ENCODE peak calls at places on chromosomes 6 and 20, in nine cellular contexts. W is activated CD4-positive, CD25-positive, alpha-beta regulatory T cell; F is progenitor cell of endocrine pancreas; K is T-helper 2 cell; P is substantia nigra; Z is HFFc6; C is mesenchymal stem cell; T is bronchial epithelial cell; G is GM23248. Q is an unnamed sample.

GRCh38 chr6:121592955-121593665 is 157.7 kb downstream of the GJA1 start:
- DNase-seq in G (no peak), P (no peak), W (no peak), K (no peak), T (no peak), Z (no peak), C (peak), F (no peak), Q (no peak)

GRCh38 chr6:149904661-149905370 is 6.9 kb upstream of the RAET1E start:
- DNase-seq in K (no peak), C (no peak), T (no peak), W (no peak), F (no peak), Z (no peak), P (no peak), G (no peak), Q (no peak)

GRCh38 chr6:17919494-17919893 is 67.9 kb downstream of the KIF13A start:
- DNase-seq in G (no peak), T (no peak), P (no peak), Z (no peak), F (no peak), W (no peak), C (no peak), K (no peak), Q (no peak)

GRCh38 chr6:11918739-11919605 is 93.1 kb upstream of the HIVEP1 start:
- DNase-seq in K (no peak), C (no peak), G (peak), W (no peak), Z (no peak), F (no peak), P (no peak), T (no peak), Q (no peak)

GRCh38 chr6:74369556-74369993 is 673.6 kb downstream of the CD109 start:
- DNase-seq in F (no peak), T (peak), C (peak), G (peak), W (no peak), Z (peak), K (no peak), P (no peak), Q (no peak)

GRCh38 chr6:159267165-159267564 is 98.0 kb downstream of the FNDC1 start:
- DNase-seq in Z (no peak), F (peak), T (peak), W (no peak), G (peak), K (no peak), P (no peak), C (no peak), Q (no peak)

GRCh38 chr6:89745096-89745495 is 74.5 kb downstream of the MDN1 start:
- DNase-seq in C (no peak), F (no peak), P (no peak), K (no peak), T (peak), Z (no peak), W (no peak), G (no peak), Q (no peak)

GRCh38 chr20:62824476-62825287 is 7.8 kb downstream of the COL9A3 start:
- DNase-seq in T (no peak), G (peak), W (peak), Z (no peak), F (no peak), K (peak), P (no peak), C (no peak), Q (no peak)

GRCh38 chr6:36387440-36388303 is at the start of gene ETV7:
- DNase-seq in K (peak), F (no peak), Z (no peak), T (no peak), P (no peak), C (peak), W (peak), G (peak), Q (no peak)

GRCh38 chr6:43500921-43501320 is 9.2 kb downstream of the LRRC73 start:
- DNase-seq in K (no peak), P (no peak), Z (no peak), G (no peak), C (no peak), T (no peak), W (no peak), F (no peak), Q (no peak)

GRCh38 chr20:36153754-36154695 is 515 bp upstream of the EPB41L1 start:
- DNase-seq in T (peak), F (peak), G (peak), K (peak), Z (peak), W (no peak), C (peak), P (peak), Q (peak)

GRCh38 chr6:21357262-21357661 is 236.3 kb upstream of the SOX4 start:
- DNase-seq in G (no peak), T (no peak), K (no peak), F (no peak), W (no peak), C (no peak), P (no peak), Z (no peak), Q (no peak)

GRCh38 chr20:7772376-7772775 is 167.9 kb downstream of the HAO1 start:
- DNase-seq in W (no peak), F (no peak), G (peak), C (no peak), P (no peak), K (no peak), T (peak), Z (no peak), Q (no peak)

GRCh38 chr6:1925743-1926430 is 316.2 kb downstream of the FOXC1 start:
- DNase-seq in F (no peak), G (no peak), K (no peak), P (no peak), T (no peak), W (no peak), C (no peak), Z (no peak), Q (no peak)

GRCh38 chr6:36099872-36100483 is 30.3 kb upstream of the MAPK13 start:
- DNase-seq in T (no peak), C (no peak), Z (no peak), W (peak), F (no peak), P (no peak), K (no peak), G (no peak), Q (no peak)

GRCh38 chr20:36852187-36852586 is 23.8 kb upstream of the TLDC2 start:
- DNase-seq in C (no peak), Z (no peak), F (no peak), K (no peak), T (no peak), W (no peak), P (peak), G (peak), Q (no peak)

GRCh38 chr20:33465536-33466302 is 22.2 kb upstream of the SNTA1 start:
- DNase-seq in K (no peak), W (no peak), G (no peak), Z (no peak), T (no peak), P (peak), C (no peak), F (no peak), Q (no peak)

GRCh38 chr6:63476302-63476701 is 96.0 kb upstream of the LOC128125822 start:
- DNase-seq in P (no peak), F (no peak), G (no peak), K (no peak), W (no peak), C (no peak), T (no peak), Z (no peak), Q (peak)

GRCh38 chr20:24697411-24697810 is 228.0 kb downstream of the SYNDIG1 start:
- DNase-seq in T (no peak), Z (no peak), F (no peak), K (no peak), G (no peak), C (no peak), P (no peak), W (no peak), Q (no peak)

GRCh38 chr6:119105262-119105661 is 26.8 kb upstream of the FAM184A start:
- DNase-seq in C (no peak), K (no peak), G (peak), T (peak), P (no peak), W (no peak), F (no peak), Z (no peak), Q (no peak)

GRCh38 chr6:44621846-44622245 is 234.3 kb downstream of the CDC5L start:
- DNase-seq in P (no peak), C (no peak), K (no peak), G (peak), Z (no peak), W (no peak), T (no peak), F (no peak), Q (no peak)

GRCh38 chr6:10884245-10884972 is 2.4 kb upstream of the SYCP2L start:
- DNase-seq in K (no peak), G (no peak), W (no peak), T (no peak), Z (no peak), C (no peak), P (no peak), F (no peak), Q (no peak)

GRCh38 chr20:32829291-32830005 is 9.7 kb downstream of the MAPRE1 start:
- DNase-seq in P (no peak), Z (no peak), K (no peak), F (no peak), W (no peak), T (no peak), C (no peak), G (peak), Q (no peak)

Q was measured in gastrocnemius medialis.